ENCODE peak calls at places on chromosomes 1 and 21, in five cellular contexts. V, S, U, I and O are unnamed samples.

GRCh38 chr1:151756291-151756690 is 7.0 kb downstream of the MRPL9 start:
- DNase-seq in S (no peak), U (no peak), V (no peak), I (no peak), O (no peak)

GRCh38 chr1:84163123-84164038 is 19.3 kb downstream of the PRKACB start:
- DNase-seq in S (no peak), I (no peak), V (no peak), U (no peak), O (no peak)

GRCh38 chr1:162319510-162320160 is 57.0 kb downstream of the SPATA46 start:
- DNase-seq in I (no peak), S (no peak), V (no peak), U (no peak), O (no peak)

GRCh38 chr1:174239541-174239940 is 80.2 kb downstream of the RABGAP1L start:
- DNase-seq in V (no peak), S (no peak), U (no peak), I (no peak), O (no peak)

GRCh38 chr1:84796201-84796600 is 96.8 kb downstream of the LPAR3 start:
- DNase-seq in V (no peak), U (no peak), I (no peak), S (no peak), O (no peak)

GRCh38 chr1:34396042-34396441 is 219.3 kb downstream of the C1orf94 start:
- DNase-seq in V (no peak), I (no peak), S (no peak), U (no peak), O (no peak)

GRCh38 chr1:3942416-3943122 is 42.5 kb upstream of the C1orf174 start:
- DNase-seq in S (no peak), V (no peak), U (no peak), I (no peak), O (no peak)

GRCh38 chr1:147669475-147670318 is 627 bp downstream of the ACP6 start:
- DNase-seq in S (peak; percentile 97), I (peak; percentile 60), U (no peak), V (peak; percentile 16), O (no peak)

GRCh38 chr1:45554198-45554597 is 3.6 kb downstream of the AKR1A1 start:
- DNase-seq in U (no peak), V (no peak), S (no peak), I (no peak), O (no peak)

GRCh38 chr1:161962094-161962887 is 61.4 kb downstream of the OLFML2B start:
- DNase-seq in I (no peak), U (no peak), S (no peak), V (no peak), O (no peak)

GRCh38 chr1:193185861-193186714 is at the start of gene B3GALT2:
- DNase-seq in U (no peak), V (peak; percentile 6), S (no peak), I (no peak), O (no peak)

GRCh38 chr1:106055900-106056299 is 1000.6 kb upstream of the PRMT6 start:
- DNase-seq in V (no peak), U (no peak), I (no peak), S (no peak), O (no peak)

GRCh38 chr1:11806307-11806936 is 431 bp downstream of the CLCN6 start:
- DNase-seq in U (no peak), V (no peak), S (peak; percentile 36), I (no peak), O (no peak)

GRCh38 chr21:43269461-43269860 is 100.7 kb downstream of the CRYAA start:
- DNase-seq in S (peak; percentile 45), I (peak; percentile 60), V (peak; percentile 40), U (no peak), O (peak; percentile 15)

GRCh38 chr1:67724928-67725560 is 40.0 kb downstream of the GADD45A start:
- DNase-seq in U (no peak), I (no peak), S (no peak), V (no peak), O (no peak)

GRCh38 chr1:201194046-201194445 is 3.4 kb downstream of the IGFN1 start:
- DNase-seq in S (no peak), U (no peak), I (no peak), V (no peak), O (no peak)

GRCh38 chr1:29425656-29426055 is 189.3 kb downstream of the PTPRU start:
- DNase-seq in S (no peak), V (no peak), U (no peak), I (no peak), O (no peak)

GRCh38 chr1:152519876-152520275 is 5.6 kb downstream of the CRCT1 start:
- DNase-seq in I (no peak), S (no peak), V (no peak), U (no peak), O (no peak)

GRCh38 chr21:33976082-33976979 is 60.7 kb upstream of the ATP5PO start:
- DNase-seq in S (no peak), I (peak; percentile 76), U (peak; percentile 37), V (peak; percentile 30), O (peak; percentile 40)

GRCh38 chr1:154170547-154171221 is 15.8 kb upstream of the NUP210L start:
- DNase-seq in V (no peak), I (no peak), U (no peak), S (no peak), O (no peak)

GRCh38 chr1:44988531-44989156 is 2.2 kb upstream of the EIF2B3 start:
- DNase-seq in I (no peak), V (no peak), S (no peak), U (no peak), O (no peak)

GRCh38 chr1:156435551-156436318 is 64.8 kb downstream of the MEF2D start:
- DNase-seq in U (no peak), V (peak; percentile 19), I (no peak), S (peak; percentile 50), O (no peak)

GRCh38 chr1:214136336-214136735 is 144.6 kb upstream of the SMYD2 start:
- DNase-seq in U (no peak), V (no peak), S (no peak), I (no peak), O (no peak)

GRCh38 chr1:32962248-32962896 is 2.2 kb downstream of the RNF19B start:
- DNase-seq in S (peak; percentile 62), V (no peak), I (no peak), U (no peak), O (no peak)

GRCh38 chr1:155009742-155010141 is 7.1 kb downstream of the ZBTB7B start:
- DNase-seq in V (no peak), U (no peak), S (no peak), I (no peak), O (no peak)

GRCh38 chr1:200095057-200095577 is 67.6 kb downstream of the NR5A2 start:
- DNase-seq in S (no peak), I (no peak), V (no peak), U (no peak), O (no peak)

GRCh38 chr21:23543334-23543733 is 2063.9 kb downstream of the MRPL39 start:
- DNase-seq in V (no peak), S (no peak), I (no peak), U (no peak), O (no peak)

GRCh38 chr1:150528196-150528595 is 12.6 kb downstream of the FALEC start:
- DNase-seq in I (no peak), S (no peak), V (no peak), U (no peak), O (no peak)

GRCh38 chr1:25820247-25821111 is 725 bp downstream of the MTFR1L start:
- DNase-seq in U (peak; percentile 47), S (peak; percentile 80), I (peak; percentile 85), V (peak; percentile 51), O (peak; percentile 47)

GRCh38 chr1:63857478-63857877 is 83.7 kb downstream of the ROR1 start:
- DNase-seq in S (no peak), V (no peak), I (no peak), U (no peak), O (no peak)

GRCh38 chr1:230459463-230459862 is 33.3 kb upstream of the PGBD5 start:
- DNase-seq in I (no peak), S (peak; percentile 82), V (no peak), U (no peak), O (no peak)

GRCh38 chr21:42193131-42193671 is 25.7 kb upstream of the ABCG1 start:
- DNase-seq in S (no peak), I (peak; percentile 79), U (peak; percentile 55), V (peak; percentile 49), O (peak; percentile 52)

GRCh38 chr1:234303231-234303630 is 70.0 kb upstream of the COA6 start:
- DNase-seq in V (no peak), I (no peak), U (no peak), S (no peak), O (no peak)

GRCh38 chr1:184387069-184387870 is 441 bp downstream of the C1orf21 start:
- DNase-seq in V (peak; percentile 2), I (peak; percentile 85), S (peak; percentile 33), U (peak; percentile 4), O (no peak)

GRCh38 chr1:169509354-169509753 is 23.6 kb upstream of the SLC19A2 start:
- DNase-seq in I (no peak), V (no peak), U (no peak), S (no peak), O (no peak)